ENCODE peak calls at places on chromosome 12, in six cellular contexts. W is suprapubic skin; I is GM13977; K is stimulated activated CD4-positive, alpha-beta T cell treated with anti-CD3 and anti-CD28 coated beads, TNF-alpha, amount 100 ng/mL, for 48 hours; X is NCI-H146; R is skeletal muscle cell. D is an unnamed sample.

GRCh38 chr12:105561981-105562726 is 231.7 kb downstream of the C12orf75 start:
- DNase-seq in W (no peak), I (no peak), K (no peak), X (peak; percentile 32), R (peak; percentile 61), D (no peak)

GRCh38 chr12:1534708-1535107 is 59.7 kb downstream of the FBXL14 start:
- DNase-seq in W (no peak), I (peak; percentile 40), K (no peak), X (no peak), R (no peak), D (no peak)

GRCh38 chr12:120118710-120119097 is 2.2 kb upstream of the RAB35 start:
- DNase-seq in W (no peak), I (no peak), K (no peak), X (no peak), R (no peak), D (no peak)

GRCh38 chr12:58920102-58920955 is at the start of gene LRIG3:
- DNase-seq in W (peak; percentile 93), I (peak; percentile 86), K (no peak), X (peak; percentile 86), R (peak; percentile 80), D (peak; percentile 81)

GRCh38 chr12:57416039-57416996 is 14.5 kb downstream of the R3HDM2 start:
- DNase-seq in W (no peak), I (no peak), K (no peak), X (no peak), R (no peak), D (no peak)

GRCh38 chr12:25322918-25323773 is 72.4 kb upstream of the KRAS start:
- DNase-seq in W (no peak), I (no peak), K (no peak), X (no peak), R (peak; percentile 48), D (no peak)

GRCh38 chr12:106773945-106774807 is at the start of gene RIC8B:
- DNase-seq in W (peak; percentile 97), I (peak; percentile 90), K (peak; percentile 64), X (peak; percentile 99), R (peak; percentile 97), D (peak; percentile 99)

GRCh38 chr12:6370994-6371754 is 4.2 kb downstream of the SCNN1A start:
- DNase-seq in W (no peak), I (no peak), K (no peak), X (peak; percentile 100), R (no peak), D (no peak)

GRCh38 chr12:91331371-91331770 is 148.8 kb upstream of the DCN start:
- DNase-seq in W (no peak), I (no peak), K (no peak), X (no peak), R (no peak), D (no peak)

GRCh38 chr12:83016226-83016835 is 329.6 kb downstream of the TMTC2 start:
- DNase-seq in W (no peak), I (no peak), K (no peak), X (no peak), R (peak; percentile 79), D (no peak)

GRCh38 chr12:26704684-26705475 is 128.1 kb downstream of the ITPR2 start:
- DNase-seq in W (no peak), I (no peak), K (no peak), X (no peak), R (no peak), D (peak; percentile 1)

GRCh38 chr12:1272132-1272531 is 281.1 kb downstream of the ERC1 start:
- DNase-seq in W (no peak), I (no peak), K (no peak), X (no peak), R (no peak), D (no peak)

GRCh38 chr12:68978678-68979077 is 45.7 kb upstream of the CPM start:
- DNase-seq in W (no peak), I (no peak), K (no peak), X (no peak), R (no peak), D (no peak)

D was measured in hippocampal formation.